ENCODE peak calls at places on chromosomes 11 and 22, in eight cellular contexts. One of them, this sample, is unnamed.

GRCh38 chr22:22400099-22400498 is 108.4 kb downstream of the ZNF280B start:
- DNase-seq in NB4: no peak
- DNase-seq in K562: peak; percentile 33
- DNase-seq in HepG2: no peak
- DNase-seq in endothelial cell of umbilical vein: no peak
- DNase-seq in A549: no peak
- DNase-seq in H1: no peak
- DNase-seq in GM12878: no peak
- DNase-seq in this sample: no peak

GRCh38 chr11:58832246-58832645 is 12.3 kb downstream of the GLYATL2 start:
- DNase-seq in NB4: no peak
- DNase-seq in K562: no peak
- DNase-seq in HepG2: no peak
- DNase-seq in endothelial cell of umbilical vein: no peak
- DNase-seq in A549: no peak
- DNase-seq in H1: no peak
- DNase-seq in GM12878: no peak
- DNase-seq in this sample: no peak

GRCh38 chr11:118918128-118918685 is 7.5 kb downstream of the BCL9L start:
- DNase-seq in NB4: no peak
- DNase-seq in K562: peak; percentile 77
- DNase-seq in HepG2: peak; percentile 69
- DNase-seq in endothelial cell of umbilical vein: peak; percentile 75
- DNase-seq in A549: peak; percentile 95
- DNase-seq in H1: no peak
- DNase-seq in GM12878: no peak
- DNase-seq in this sample: no peak

GRCh38 chr11:27471588-27472397 is 797 bp downstream of the LGR4 start:
- DNase-seq in NB4: peak; percentile 79
- DNase-seq in K562: peak; percentile 44
- DNase-seq in HepG2: no peak
- DNase-seq in endothelial cell of umbilical vein: peak; percentile 11
- DNase-seq in A549: peak; percentile 38
- DNase-seq in H1: no peak
- DNase-seq in GM12878: no peak
- DNase-seq in this sample: no peak

GRCh38 chr11:10920875-10921274 is 63.0 kb upstream of the ZBED5 start:
- DNase-seq in NB4: no peak
- DNase-seq in K562: no peak
- DNase-seq in HepG2: no peak
- DNase-seq in endothelial cell of umbilical vein: no peak
- DNase-seq in A549: no peak
- DNase-seq in H1: no peak
- DNase-seq in GM12878: no peak
- DNase-seq in this sample: no peak

GRCh38 chr11:95363710-95364109 is 132.7 kb upstream of the SESN3 start:
- DNase-seq in NB4: no peak
- DNase-seq in K562: peak; percentile 24
- DNase-seq in HepG2: peak; percentile 16
- DNase-seq in endothelial cell of umbilical vein: no peak
- DNase-seq in A549: no peak
- DNase-seq in H1: no peak
- DNase-seq in GM12878: no peak
- DNase-seq in this sample: no peak

GRCh38 chr11:29343465-29344333 is 673.1 kb downstream of the KCNA4 start:
- DNase-seq in NB4: peak; percentile 52
- DNase-seq in K562: peak; percentile 32
- DNase-seq in HepG2: peak; percentile 28
- DNase-seq in endothelial cell of umbilical vein: peak; percentile 58
- DNase-seq in A549: peak; percentile 72
- DNase-seq in H1: no peak
- DNase-seq in GM12878: no peak
- DNase-seq in this sample: peak; percentile 60

GRCh38 chr11:12150831-12151382 is 40.5 kb downstream of the MICAL2 start:
- DNase-seq in NB4: peak; percentile 72
- DNase-seq in K562: peak; percentile 64
- DNase-seq in HepG2: no peak
- DNase-seq in endothelial cell of umbilical vein: no peak
- DNase-seq in A549: no peak
- DNase-seq in H1: no peak
- DNase-seq in GM12878: no peak
- DNase-seq in this sample: no peak

GRCh38 chr22:37111156-37111717 is 1.7 kb upstream of the TMPRSS6 start:
- DNase-seq in NB4: no peak
- DNase-seq in K562: no peak
- DNase-seq in HepG2: no peak
- DNase-seq in endothelial cell of umbilical vein: no peak
- DNase-seq in A549: no peak
- DNase-seq in H1: no peak
- DNase-seq in GM12878: no peak
- DNase-seq in this sample: no peak

GRCh38 chr22:37113757-37114156 is 4.2 kb upstream of the TMPRSS6 start:
- DNase-seq in NB4: no peak
- DNase-seq in K562: no peak
- DNase-seq in HepG2: no peak
- DNase-seq in endothelial cell of umbilical vein: no peak
- DNase-seq in A549: no peak
- DNase-seq in H1: no peak
- DNase-seq in GM12878: no peak
- DNase-seq in this sample: no peak

GRCh38 chr22:37109242-37109917 is at the start of gene TMPRSS6:
- DNase-seq in NB4: no peak
- DNase-seq in K562: no peak
- DNase-seq in HepG2: peak; percentile 70
- DNase-seq in endothelial cell of umbilical vein: no peak
- DNase-seq in A549: no peak
- DNase-seq in H1: no peak
- DNase-seq in GM12878: no peak
- DNase-seq in this sample: no peak

GRCh38 chr22:37115032-37115431 is 5.5 kb upstream of the TMPRSS6 start:
- DNase-seq in NB4: no peak
- DNase-seq in K562: no peak
- DNase-seq in HepG2: no peak
- DNase-seq in endothelial cell of umbilical vein: no peak
- DNase-seq in A549: no peak
- DNase-seq in H1: no peak
- DNase-seq in GM12878: no peak
- DNase-seq in this sample: no peak

DNA sequence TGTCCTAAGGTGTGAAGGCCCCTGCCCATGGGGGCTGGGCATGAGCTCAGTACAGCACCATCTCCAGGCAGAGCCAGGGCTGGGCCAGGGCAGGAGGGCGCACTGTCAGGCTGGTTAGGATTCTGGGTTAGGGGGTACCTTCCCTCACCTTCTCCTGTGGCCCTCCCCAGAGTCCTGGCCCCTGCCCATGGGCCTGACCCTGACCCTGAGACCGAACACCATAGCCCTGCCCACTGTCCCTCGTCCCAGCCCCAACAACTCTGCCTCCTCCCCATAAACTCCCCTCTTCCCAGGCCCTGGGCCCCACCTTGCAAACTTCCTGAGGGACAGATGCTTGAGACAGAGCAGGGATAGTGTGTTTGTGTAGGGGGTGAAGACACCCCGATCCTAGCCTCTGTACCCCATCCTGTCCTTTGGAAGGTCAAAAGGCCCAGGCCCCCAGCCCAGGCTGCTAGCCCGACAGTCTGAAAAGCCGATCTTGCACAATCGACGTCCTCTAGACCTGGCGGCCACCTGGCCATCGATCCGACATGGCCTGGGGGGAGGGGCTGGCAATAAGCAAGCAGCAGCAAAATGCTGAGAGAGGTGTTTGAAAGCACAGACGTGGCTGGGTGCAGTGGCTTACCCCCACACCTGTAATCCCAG is 2.7 kb upstream of the TMPRSS6 start:
- DNase-seq in NB4: no peak
- DNase-seq in K562: no peak
- DNase-seq in HepG2: peak; percentile 39
- DNase-seq in endothelial cell of umbilical vein: no peak
- DNase-seq in A549: no peak
- DNase-seq in H1: no peak
- DNase-seq in GM12878: no peak
- DNase-seq in this sample: no peak
- TF ChIP-seq MAX in NB4: no peak
- TF ChIP-seq MAX in K562: no peak
- TF ChIP-seq MAX in HepG2: peak; percentile 57
- TF ChIP-seq MAX in endothelial cell of umbilical vein: no peak
- TF ChIP-seq MAX in A549: no peak
- TF ChIP-seq MAX in H1: no peak
- TF ChIP-seq MAX in GM12878: no peak
- TF ChIP-seq MAX in this sample: no peak

GRCh38 chr22:31088233-31088986 is 7.3 kb downstream of the SMTN start:
- DNase-seq in NB4: no peak
- DNase-seq in K562: no peak
- DNase-seq in HepG2: no peak
- DNase-seq in endothelial cell of umbilical vein: no peak
- DNase-seq in A549: no peak
- DNase-seq in H1: no peak
- DNase-seq in GM12878: no peak
- DNase-seq in this sample: no peak

GRCh38 chr22:31091106-31091975 is 10.2 kb downstream of the SMTN start:
- DNase-seq in NB4: no peak
- DNase-seq in K562: no peak
- DNase-seq in HepG2: no peak
- DNase-seq in endothelial cell of umbilical vein: no peak
- DNase-seq in A549: no peak
- DNase-seq in H1: no peak
- DNase-seq in GM12878: no peak
- DNase-seq in this sample: no peak

GRCh38 chr22:31092161-31092560 is 11.0 kb downstream of the SMTN start:
- DNase-seq in NB4: no peak
- DNase-seq in K562: no peak
- DNase-seq in HepG2: no peak
- DNase-seq in endothelial cell of umbilical vein: no peak
- DNase-seq in A549: no peak
- DNase-seq in H1: no peak
- DNase-seq in GM12878: no peak
- DNase-seq in this sample: no peak

GRCh38 chr22:31089101-31090100 is 8.3 kb downstream of the SMTN start:
- DNase-seq in NB4: peak; percentile 53
- DNase-seq in K562: peak; percentile 64
- DNase-seq in HepG2: no peak
- DNase-seq in endothelial cell of umbilical vein: peak; percentile 34
- DNase-seq in A549: peak; percentile 31
- DNase-seq in H1: no peak
- DNase-seq in GM12878: no peak
- DNase-seq in this sample: no peak

DNA sequence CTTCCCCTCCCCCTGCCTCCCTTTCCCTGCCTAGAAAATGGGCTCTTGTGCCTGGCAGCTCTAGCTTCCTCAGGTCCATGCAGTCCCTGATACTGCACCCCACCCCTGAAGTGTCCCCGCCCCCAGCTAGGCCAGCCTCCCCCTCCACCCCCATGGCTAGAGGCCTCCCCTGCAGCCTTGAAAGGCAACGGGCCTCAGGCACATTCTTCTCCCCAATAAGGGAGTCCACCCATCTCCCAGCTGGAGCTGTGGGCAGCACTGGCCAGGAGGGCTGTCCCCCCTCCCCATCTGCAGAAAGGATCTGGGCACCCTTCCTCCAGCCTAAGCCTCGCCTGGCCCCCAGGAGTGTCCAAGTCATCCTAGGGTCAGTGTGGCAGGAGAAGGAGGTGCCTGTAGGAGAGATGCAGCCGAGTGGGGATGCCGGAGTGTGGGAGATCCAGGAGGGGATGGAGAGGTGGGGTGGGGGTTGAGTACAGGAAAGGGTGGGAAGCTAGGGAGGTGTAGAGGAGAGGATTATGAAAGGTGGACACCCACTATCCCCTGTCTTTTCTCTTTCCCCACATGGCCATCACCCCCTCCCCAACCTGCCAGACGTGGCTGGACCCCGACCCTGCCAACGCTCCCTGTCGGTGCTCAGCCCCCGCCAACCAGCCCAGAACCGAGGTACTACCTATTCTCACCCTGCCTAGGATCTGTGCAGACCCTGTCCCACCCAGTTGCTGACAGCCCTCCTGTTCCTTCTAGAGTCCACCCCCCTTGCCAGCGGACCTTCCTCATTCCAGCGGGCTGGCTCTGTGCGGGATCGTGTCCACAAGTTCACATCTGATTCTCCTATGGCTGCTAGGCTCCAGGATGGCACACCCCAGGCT is 9.3 kb downstream of the SMTN start:
- DNase-seq in NB4: no peak
- DNase-seq in K562: no peak
- DNase-seq in HepG2: no peak
- DNase-seq in endothelial cell of umbilical vein: no peak
- DNase-seq in A549: no peak
- DNase-seq in H1: no peak
- DNase-seq in GM12878: no peak
- DNase-seq in this sample: no peak
- TF ChIP-seq POLR2A in NB4: no peak
- TF ChIP-seq POLR2A in K562: no peak
- TF ChIP-seq POLR2A in HepG2: no peak
- TF ChIP-seq POLR2A in endothelial cell of umbilical vein: no peak
- TF ChIP-seq POLR2A in A549: no peak
- TF ChIP-seq POLR2A in H1: no peak
- TF ChIP-seq POLR2A in GM12878: no peak
- TF ChIP-seq POLR2A in this sample: no peak

GRCh38 chr11:48083427-48083826 is 103.1 kb downstream of the PTPRJ start:
- DNase-seq in NB4: no peak
- DNase-seq in K562: no peak
- DNase-seq in HepG2: no peak
- DNase-seq in endothelial cell of umbilical vein: no peak
- DNase-seq in A549: no peak
- DNase-seq in H1: no peak
- DNase-seq in GM12878: no peak
- DNase-seq in this sample: no peak
- TF ChIP-seq MAX in NB4: no peak
- TF ChIP-seq MAX in K562: no peak
- TF ChIP-seq MAX in HepG2: no peak
- TF ChIP-seq MAX in endothelial cell of umbilical vein: no peak
- TF ChIP-seq MAX in A549: no peak
- TF ChIP-seq MAX in H1: no peak
- TF ChIP-seq MAX in GM12878: no peak
- TF ChIP-seq MAX in this sample: no peak

GRCh38 chr22:42686756-42687491 is 33.7 kb downstream of the A4GALT start:
- DNase-seq in NB4: no peak
- DNase-seq in K562: no peak
- DNase-seq in HepG2: no peak
- DNase-seq in endothelial cell of umbilical vein: no peak
- DNase-seq in A549: no peak
- DNase-seq in H1: no peak
- DNase-seq in GM12878: no peak
- DNase-seq in this sample: no peak

GRCh38 chr22:42691440-42691839 is 29.2 kb downstream of the A4GALT start:
- DNase-seq in NB4: no peak
- DNase-seq in K562: no peak
- DNase-seq in HepG2: no peak
- DNase-seq in endothelial cell of umbilical vein: no peak
- DNase-seq in A549: no peak
- DNase-seq in H1: no peak
- DNase-seq in GM12878: no peak
- DNase-seq in this sample: no peak

GRCh38 chr22:42688914-42689275 is 31.8 kb downstream of the A4GALT start:
- DNase-seq in NB4: no peak
- DNase-seq in K562: no peak
- DNase-seq in HepG2: no peak
- DNase-seq in endothelial cell of umbilical vein: no peak
- DNase-seq in A549: no peak
- DNase-seq in H1: no peak
- DNase-seq in GM12878: no peak
- DNase-seq in this sample: no peak

GRCh38 chr22:42685941-42686666 is 34.6 kb downstream of the A4GALT start:
- DNase-seq in NB4: no peak
- DNase-seq in K562: no peak
- DNase-seq in HepG2: no peak
- DNase-seq in endothelial cell of umbilical vein: no peak
- DNase-seq in A549: no peak
- DNase-seq in H1: no peak
- DNase-seq in GM12878: no peak
- DNase-seq in this sample: no peak

GRCh38 chr22:42688241-42688913 is 32.3 kb downstream of the A4GALT start:
- DNase-seq in NB4: no peak
- DNase-seq in K562: peak; percentile 27
- DNase-seq in HepG2: peak; percentile 57
- DNase-seq in endothelial cell of umbilical vein: peak; percentile 51
- DNase-seq in A549: peak; percentile 65
- DNase-seq in H1: no peak
- DNase-seq in GM12878: no peak
- DNase-seq in this sample: no peak
- TF ChIP-seq POLR2A in NB4: no peak
- TF ChIP-seq POLR2A in K562: no peak
- TF ChIP-seq POLR2A in HepG2: no peak
- TF ChIP-seq POLR2A in endothelial cell of umbilical vein: no peak
- TF ChIP-seq POLR2A in A549: no peak
- TF ChIP-seq POLR2A in H1: no peak
- TF ChIP-seq POLR2A in GM12878: no peak
- TF ChIP-seq POLR2A in this sample: no peak

This sample was measured in HCT116.